ENCODE peak calls at places on chromosomes 11 and 22, in eight cellular contexts. V is NCI-H345, P is IMR-90, H is NCI-H1417, W is NCI-H1092, C is tibial nerve, G is Right ventricle myocardium superior, D is GM20000. L is an unnamed sample.

GRCh38 chr11:119880143-119880542 is 151.1 kb upstream of the NECTIN1 start:
- DNase-seq in V (no peak), P (no peak), H (peak), W (no peak), C (no peak), G (no peak), D (no peak), L (no peak)

GRCh38 chr11:122775675-122776271 is 62.5 kb upstream of the CRTAM start:
- DNase-seq in V (no peak), P (no peak), H (no peak), W (no peak), C (no peak), G (no peak), D (no peak), L (no peak)

GRCh38 chr11:74696932-74697687 is 34.1 kb downstream of the CHRDL2 start:
- DNase-seq in V (no peak), P (peak), H (no peak), W (no peak), C (peak), G (peak), D (no peak), L (peak)

GRCh38 chr11:67586568-67587250 is 3.1 kb downstream of the GSTP1 start:
- DNase-seq in V (no peak), P (no peak), H (no peak), W (no peak), C (no peak), G (no peak), D (no peak), L (no peak)

GRCh38 chr11:11624206-11624605 is 2.4 kb upstream of the GALNT18 start:
- DNase-seq in V (no peak), P (no peak), H (no peak), W (no peak), C (no peak), G (no peak), D (no peak), L (no peak)

GRCh38 chr11:31645747-31646146 is 136.2 kb downstream of the ELP4 start:
- DNase-seq in V (no peak), P (peak), H (no peak), W (no peak), C (no peak), G (no peak), D (no peak), L (peak)

GRCh38 chr22:32684822-32685187 is 116.7 kb upstream of the TIMP3 start:
- DNase-seq in V (no peak), P (peak), H (no peak), W (no peak), C (no peak), G (no peak), D (no peak), L (no peak)

GRCh38 chr11:3003396-3004231 is 11.5 kb upstream of the NAP1L4 start:
- DNase-seq in V (no peak), P (no peak), H (no peak), W (no peak), C (no peak), G (no peak), D (no peak), L (no peak)

GRCh38 chr22:16866167-16866566 is 41.0 kb upstream of the XKR3 start:
- DNase-seq in V (no peak), P (no peak), H (no peak), W (no peak), C (no peak), G (no peak), D (no peak), L (peak)

GRCh38 chr22:31229402-31230140 is 17.5 kb downstream of the LIMK2 start:
- DNase-seq in V (no peak), P (peak), H (no peak), W (peak), C (peak), G (no peak), D (no peak), L (peak)

GRCh38 chr11:117734596-117734995 is 62.4 kb downstream of the DSCAML1 start:
- DNase-seq in V (peak), P (no peak), H (peak), W (peak), C (no peak), G (no peak), D (no peak), L (no peak)

GRCh38 chr22:23496445-23496833 is 83.7 kb downstream of the IGLL1 start:
- DNase-seq in V (no peak), P (no peak), H (no peak), W (no peak), C (no peak), G (no peak), D (no peak), L (no peak)

GRCh38 chr22:25702046-25702445 is 39.9 kb upstream of the MYO18B start:
- DNase-seq in V (no peak), P (peak), H (no peak), W (no peak), C (no peak), G (no peak), D (peak), L (peak)

GRCh38 chr22:27032121-27032761 is 374.9 kb downstream of the MIAT start:
- DNase-seq in V (no peak), P (no peak), H (peak), W (peak), C (no peak), G (peak), D (no peak), L (no peak)

GRCh38 chr11:67384851-67385366 is 6.9 kb upstream of the RAD9A start:
- DNase-seq in V (no peak), P (peak), H (no peak), W (no peak), C (no peak), G (no peak), D (no peak), L (peak)

GRCh38 chr11:8090756-8091155 is 9.7 kb downstream of the TUB start:
- DNase-seq in V (peak), P (no peak), H (no peak), W (no peak), C (no peak), G (no peak), D (peak), L (peak)

GRCh38 chr22:17700778-17701177 is 62.2 kb downstream of the BCL2L13 start:
- DNase-seq in V (no peak), P (no peak), H (no peak), W (no peak), C (no peak), G (no peak), D (no peak), L (no peak)

GRCh38 chr22:23012081-23012622 is 58.2 kb upstream of the GNAZ start:
- DNase-seq in V (no peak), P (no peak), H (no peak), W (no peak), C (no peak), G (no peak), D (peak), L (no peak)

GRCh38 chr11:115502636-115503082 is 1.6 kb downstream of the CADM1 start:
- DNase-seq in V (peak), P (no peak), H (no peak), W (no peak), C (no peak), G (no peak), D (no peak), L (no peak)

GRCh38 chr11:59706518-59707285 is 6.9 kb downstream of the OR10V1 start:
- DNase-seq in V (no peak), P (peak), H (no peak), W (no peak), C (no peak), G (no peak), D (no peak), L (peak)

GRCh38 chr11:9569588-9570164 is 3.8 kb upstream of the WEE1 start:
- DNase-seq in V (no peak), P (no peak), H (no peak), W (no peak), C (no peak), G (no peak), D (no peak), L (no peak)

GRCh38 chr11:3905080-3905953 is 49.9 kb downstream of the STIM1 start:
- DNase-seq in V (no peak), P (peak), H (no peak), W (no peak), C (no peak), G (no peak), D (peak), L (peak)